ENCODE peak calls at places on chromosomes 3 and 15, in ten cellular contexts. X is dorsolateral prefrontal cortex; B is WERI-Rb-1; U is CD4-positive, alpha-beta T cell; W is B cell; P is transverse colon; T is omental fat pad; N is ascending aorta; Q is tibial nerve; H is left lung. R is an unnamed sample.

GRCh38 chr3:152769523-152769922 is 65.4 kb upstream of the P2RY1 start:
- DNase-seq in W (no peak), U (no peak), Q (no peak), X (no peak), N (no peak), P (no peak), H (no peak), T (no peak), B (no peak), R (no peak)

GRCh38 chr15:69540622-69541021 is 88.0 kb downstream of the RPLP1 start:
- DNase-seq in B (no peak), Q (no peak), U (no peak), W (no peak), H (no peak), T (no peak), X (no peak), N (no peak), P (no peak), R (peak; percentile 4)

GRCh38 chr3:128062033-128062745 is 10.0 kb downstream of the SEC61A1 start:
- DNase-seq in X (no peak), N (no peak), T (no peak), W (no peak), Q (no peak), H (no peak), U (no peak), P (no peak), B (no peak), R (no peak)

GRCh38 chr3:83193526-83193925 is 1432.1 kb upstream of the GBE1 start:
- DNase-seq in Q (no peak), T (no peak), P (no peak), W (no peak), H (no peak), X (no peak), B (no peak), N (no peak), U (no peak), R (peak; percentile 37)

GRCh38 chr3:168977696-168978374 is 685.7 kb downstream of the MECOM start:
- DNase-seq in X (no peak), U (no peak), W (no peak), B (no peak), N (no peak), P (no peak), Q (no peak), H (no peak), T (no peak), R (peak; percentile 59)

GRCh38 chr3:7713724-7714123 is 787.9 kb upstream of the LMCD1 start:
- DNase-seq in U (no peak), B (no peak), N (no peak), T (no peak), Q (no peak), X (no peak), H (no peak), W (no peak), P (no peak), R (no peak)

GRCh38 chr3:34268032-34268760 is 469.8 kb downstream of the PDCD6IP start:
- DNase-seq in W (no peak), Q (no peak), U (no peak), T (no peak), N (no peak), P (no peak), B (no peak), H (no peak), X (no peak), R (peak; percentile 59)

GRCh38 chr15:48170981-48171380 is 7.1 kb downstream of the MYEF2 start:
- DNase-seq in X (no peak), H (no peak), N (no peak), T (no peak), U (no peak), P (no peak), B (no peak), Q (no peak), W (no peak), R (no peak)

GRCh38 chr3:135240426-135240825 is 445.4 kb downstream of the EPHB1 start:
- DNase-seq in B (peak; percentile 63), P (no peak), N (no peak), T (no peak), U (no peak), X (no peak), H (no peak), W (no peak), Q (no peak), R (no peak)

GRCh38 chr15:77029166-77030041 is 34.5 kb downstream of the PSTPIP1 start:
- DNase-seq in T (peak; percentile 16), P (peak; percentile 59), N (peak; percentile 1), H (peak; percentile 65), Q (peak; percentile 11), U (no peak), X (peak; percentile 29), B (no peak), W (peak; percentile 25), R (no peak)

GRCh38 chr3:63228677-63229076 is 49.4 kb upstream of the SYNPR start:
- DNase-seq in Q (no peak), H (no peak), X (no peak), N (no peak), U (no peak), T (no peak), W (no peak), B (peak; percentile 50), P (no peak), R (peak; percentile 31)

GRCh38 chr3:72820405-72820804 is 27.8 kb downstream of the SHQ1 start:
- DNase-seq in B (no peak), U (no peak), W (no peak), N (no peak), P (peak; percentile 31), X (no peak), Q (no peak), H (no peak), T (no peak), R (peak; percentile 52)

GRCh38 chr3:50162034-50162883 is 7.1 kb downstream of the SEMA3F start:
- DNase-seq in W (no peak), U (no peak), Q (no peak), N (no peak), T (no peak), P (no peak), B (no peak), X (no peak), H (no peak), R (no peak)

DNA sequence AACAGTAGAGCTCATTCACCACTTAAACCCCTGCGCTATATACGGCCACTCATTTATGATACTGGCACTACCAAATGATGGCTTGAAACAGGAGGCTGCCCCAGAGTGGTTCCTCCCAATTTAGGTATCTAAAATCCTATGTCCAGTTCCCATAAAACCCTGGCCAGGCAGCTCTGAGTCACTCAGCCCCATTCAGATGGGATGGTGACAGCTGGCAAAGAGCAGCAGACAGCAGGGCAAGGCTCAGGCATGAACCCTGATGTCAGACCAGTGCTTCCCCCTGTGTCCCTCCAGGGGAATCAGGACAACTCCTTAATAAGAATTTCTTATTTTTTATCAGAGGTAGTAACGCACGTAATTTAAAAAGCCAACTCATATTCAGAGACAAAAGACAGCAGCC is 77.2 kb upstream of the RNU6-1 start:
- DNase-seq in X (no peak), H (no peak), N (peak; percentile 33), B (peak; percentile 67), T (no peak), Q (no peak), P (no peak), U (no peak), W (no peak), R (no peak)
- TF ChIP-seq CTCF in X (no peak), H (no peak), N (no peak), B (peak; percentile 6), T (no peak), Q (no peak), P (no peak), U (no peak), W (no peak), R (no peak)

DNA sequence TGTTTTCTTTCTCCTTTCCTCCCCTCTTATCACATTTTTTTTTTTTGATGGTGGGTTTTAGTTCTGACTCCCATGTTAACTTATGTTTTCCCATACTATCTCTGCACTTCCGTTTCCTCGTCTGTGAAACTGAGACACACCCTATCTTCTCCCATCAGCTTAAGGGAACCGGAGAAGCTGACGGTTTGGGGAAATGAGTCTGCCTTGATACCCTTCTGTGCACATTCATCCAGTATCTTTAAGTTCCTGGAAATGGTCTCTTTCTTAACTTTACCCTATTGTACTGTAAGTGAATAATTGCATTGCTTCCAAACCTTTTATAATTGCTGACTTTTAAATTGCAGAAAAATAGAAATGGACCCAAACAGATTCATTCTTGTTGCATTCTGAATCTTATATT is 26.2 kb upstream of the CFAP161 start:
- DNase-seq in H (no peak), W (no peak), T (no peak), B (no peak), P (no peak), N (no peak), X (no peak), U (no peak), Q (no peak), R (no peak)
- TF ChIP-seq CTCF in H (no peak), W (no peak), T (no peak), B (no peak), P (no peak), N (no peak), X (no peak), U (no peak), Q (no peak), R (no peak)

DNA sequence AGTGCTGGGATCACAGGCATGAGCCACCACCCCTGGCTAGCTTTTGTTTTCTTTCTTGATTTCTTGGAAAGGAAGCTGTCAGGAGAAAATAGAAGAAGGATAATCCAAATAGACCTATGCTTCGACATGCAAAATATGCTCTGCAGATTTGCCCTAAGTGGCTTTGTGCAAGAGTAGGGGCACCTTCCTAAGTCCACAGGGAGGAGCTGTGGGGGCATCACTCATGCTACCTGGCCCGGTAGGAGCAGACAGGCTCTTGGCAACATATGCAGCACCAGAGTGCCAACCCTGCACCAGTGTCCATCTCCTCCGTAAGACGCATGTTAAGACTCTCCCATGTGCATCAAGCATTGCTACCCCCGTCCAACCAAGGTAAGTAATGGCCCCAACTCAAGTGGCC is 190.7 kb upstream of the UBE2E1 start:
- DNase-seq in W (no peak), N (no peak), B (no peak), U (no peak), T (no peak), P (no peak), X (no peak), Q (no peak), H (no peak), R (no peak)
- TF ChIP-seq CTCF in W (no peak), N (no peak), B (no peak), U (no peak), T (no peak), P (no peak), X (no peak), Q (no peak), H (no peak), R (no peak)

GRCh38 chr3:65689436-65689835 is 349.3 kb downstream of the MAGI1 start:
- DNase-seq in Q (no peak), T (no peak), X (no peak), P (no peak), N (no peak), B (no peak), W (no peak), H (no peak), U (no peak), R (no peak)
- TF ChIP-seq CTCF in Q (no peak), T (no peak), X (no peak), P (no peak), N (no peak), B (no peak), W (no peak), H (no peak), U (no peak), R (peak; percentile 16)

GRCh38 chr3:109050591-109051167 is 67.3 kb downstream of the MORC1 start:
- DNase-seq in H (no peak), W (no peak), N (no peak), Q (no peak), X (no peak), P (peak; percentile 26), B (peak; percentile 34), U (no peak), T (no peak), R (peak; percentile 16)
- TF ChIP-seq CTCF in H (no peak), W (peak; percentile 70), N (no peak), Q (no peak), X (no peak), P (peak; percentile 48), B (peak; percentile 61), U (peak; percentile 58), T (no peak), R (peak; percentile 62)